ENCODE peak calls at places on chromosomes 7 and 10, in six cellular contexts. H is breast epithelium, B is GM12891, P is stomach, U is Panc1, K is transverse colon. J is an unnamed sample.
A peak's percentile ranks its signal among the peaks of the same experiment; 100 is the strongest.

GRCh38 chr7:151518105-151518780 is 1.5 kb downstream of the RHEB start:
- DNase-seq in H (peak; percentile 55), B (no peak), P (peak; percentile 33), U (no peak), K (peak; percentile 75), J (no peak)

GRCh38 chr7:33743594-33743993 is 161.7 kb upstream of the BMPER start:
- DNase-seq in H (no peak), B (no peak), P (no peak), U (no peak), K (no peak), J (no peak)

GRCh38 chr7:10930551-10930950 is 43.1 kb upstream of the PHF14 start:
- DNase-seq in H (no peak), B (no peak), P (no peak), U (no peak), K (no peak), J (no peak)

GRCh38 chr10:27297848-27298524 is 57.4 kb upstream of the ACBD5 start:
- DNase-seq in H (no peak), B (no peak), P (no peak), U (no peak), K (no peak), J (no peak)

GRCh38 chr7:158612546-158612945 is 24.9 kb upstream of the PTPRN2 start:
- DNase-seq in H (no peak), B (no peak), P (no peak), U (no peak), K (no peak), J (no peak)

GRCh38 chr10:88012627-88013026 is 149.2 kb downstream of the PTEN start:
- DNase-seq in H (no peak), B (no peak), P (no peak), U (no peak), K (no peak), J (no peak)

GRCh38 chr7:158106272-158106671 is 481.4 kb downstream of the PTPRN2 start:
- DNase-seq in H (no peak), B (no peak), P (no peak), U (no peak), K (no peak), J (no peak)

GRCh38 chr10:15744217-15744865 is 24.6 kb upstream of the ITGA8 start:
- DNase-seq in H (no peak), B (peak; percentile 25), P (peak; percentile 38), U (peak; percentile 13), K (peak; percentile 48), J (peak; percentile 20)

GRCh38 chr7:2014391-2015241 is 218.1 kb downstream of the MAD1L1 start:
- DNase-seq in H (peak; percentile 43), B (no peak), P (no peak), U (no peak), K (no peak), J (no peak)

GRCh38 chr10:71756441-71757191 is 16.7 kb downstream of the VSIR start:
- DNase-seq in H (no peak), B (no peak), P (no peak), U (no peak), K (no peak), J (no peak)

GRCh38 chr7:143379607-143380263 is 1.4 kb upstream of the ZYX start:
- DNase-seq in H (no peak), B (no peak), P (no peak), U (no peak), K (no peak), J (no peak)

GRCh38 chr7:36309301-36309700 is 80.4 kb upstream of the ANLN start:
- DNase-seq in H (no peak), B (no peak), P (peak; percentile 16), U (no peak), K (no peak), J (no peak)

GRCh38 chr10:124025638-124026336 is 67.6 kb downstream of the CHST15 start:
- DNase-seq in H (no peak), B (no peak), P (peak; percentile 40), U (peak; percentile 18), K (no peak), J (no peak)

GRCh38 chr7:83731154-83731553 is 82.2 kb upstream of the SEMA3E start:
- DNase-seq in H (no peak), B (no peak), P (no peak), U (no peak), K (no peak), J (no peak)

GRCh38 chr10:15815242-15815885 is 44.9 kb downstream of the MINDY3 start:
- DNase-seq in H (no peak), B (no peak), P (no peak), U (no peak), K (no peak), J (no peak)

GRCh38 chr10:124677871-124678565 is 66.2 kb downstream of the FAM53B start:
- DNase-seq in H (no peak), B (no peak), P (no peak), U (no peak), K (no peak), J (no peak)

GRCh38 chr7:74025146-74025545 is 2.8 kb upstream of the ELN start:
- DNase-seq in H (no peak), B (no peak), P (no peak), U (no peak), K (no peak), J (no peak)

GRCh38 chr10:59361659-59362183 is 628 bp downstream of the FAM13C start:
- DNase-seq in H (no peak), B (no peak), P (no peak), U (no peak), K (no peak), J (no peak)

GRCh38 chr7:50664937-50665336 is 99.7 kb upstream of the DDC start:
- DNase-seq in H (no peak), B (no peak), P (no peak), U (no peak), K (no peak), J (no peak)

GRCh38 chr7:33790746-33791145 is 114.6 kb upstream of the BMPER start:
- DNase-seq in H (no peak), B (no peak), P (no peak), U (no peak), K (no peak), J (no peak)

GRCh38 chr10:95236068-95236903 is 42.2 kb downstream of the ACSM6 start:
- DNase-seq in H (no peak), B (no peak), P (no peak), U (peak; percentile 67), K (no peak), J (no peak)

GRCh38 chr10:101892782-101893391 is 49.3 kb upstream of the KCNIP2 start:
- DNase-seq in H (no peak), B (no peak), P (no peak), U (no peak), K (no peak), J (no peak)

GRCh38 chr10:48333856-48334255 is 27.4 kb downstream of the MAPK8 start:
- DNase-seq in H (no peak), B (no peak), P (no peak), U (no peak), K (no peak), J (no peak)

DNA sequence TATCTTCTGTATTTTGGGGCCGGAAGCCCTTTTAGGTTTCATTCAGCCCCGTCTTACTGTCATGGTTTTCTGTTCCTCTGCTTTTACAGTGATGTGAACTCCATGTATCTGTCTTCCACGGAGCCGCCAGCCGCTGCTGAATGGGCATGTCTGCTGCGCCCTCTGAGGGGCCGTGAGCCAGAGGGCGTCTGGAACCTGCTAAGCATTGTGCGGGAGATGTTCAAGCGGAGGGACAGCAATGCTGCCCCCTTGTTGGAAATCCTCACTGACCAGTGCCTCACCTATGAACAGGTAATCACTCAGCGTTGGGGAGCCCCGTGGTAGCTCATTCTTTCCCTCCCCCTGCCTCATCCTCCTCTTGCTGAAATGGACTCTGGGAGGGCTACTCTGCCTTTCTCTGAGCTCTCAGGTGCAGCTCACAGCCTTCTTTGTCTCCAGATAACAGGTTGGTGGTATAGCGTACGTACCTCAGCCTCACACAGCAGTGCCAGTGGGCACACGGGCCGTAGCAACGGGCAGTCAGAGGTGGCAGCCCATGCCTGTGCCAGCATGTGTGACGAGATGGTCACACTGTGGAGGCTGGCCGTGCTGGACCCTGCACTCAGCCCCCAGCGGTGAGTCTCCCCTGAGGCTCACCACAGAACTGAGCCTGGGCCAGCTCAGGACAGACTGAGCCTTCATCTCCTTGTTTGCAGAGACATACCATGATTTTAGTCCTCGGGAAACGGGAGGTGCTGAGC is 5.7 kb downstream of the ZSWIM8 start:
- DNase-seq in H (no peak), B (no peak), P (no peak), U (no peak), K (no peak), J (no peak)
- TF ChIP-seq POLR2AphosphoS5 in H (no peak), B (no peak), P (no peak), U (no peak), K (no peak), J (no peak)

GRCh38 chr7:128309921-128310320 is 33.8 kb downstream of the RBM28 start:
- DNase-seq in H (no peak), B (no peak), P (no peak), U (no peak), K (no peak), J (no peak)

GRCh38 chr7:128309124-128309523 is 34.6 kb downstream of the RBM28 start:
- DNase-seq in H (no peak), B (no peak), P (no peak), U (no peak), K (no peak), J (no peak)

GRCh38 chr7:128311003-128311402 is 32.7 kb downstream of the RBM28 start:
- DNase-seq in H (no peak), B (no peak), P (no peak), U (no peak), K (no peak), J (no peak)

GRCh38 chr7:128307066-128307465 is 36.6 kb downstream of the RBM28 start:
- DNase-seq in H (no peak), B (no peak), P (no peak), U (no peak), K (no peak), J (no peak)

GRCh38 chr7:128310499-128310898 is 33.2 kb downstream of the RBM28 start:
- DNase-seq in H (no peak), B (no peak), P (no peak), U (no peak), K (no peak), J (no peak)
- TF ChIP-seq POLR2AphosphoS5 in H (no peak), B (no peak), P (no peak), U (no peak), K (no peak), J (no peak)

GRCh38 chr10:7635431-7636125 is 31.2 kb downstream of the ITIH5 start:
- DNase-seq in H (no peak), B (no peak), P (no peak), U (no peak), K (no peak), J (no peak)

GRCh38 chr10:7634142-7634894 is 32.4 kb downstream of the ITIH5 start:
- DNase-seq in H (no peak), B (no peak), P (no peak), U (no peak), K (no peak), J (no peak)
- TF ChIP-seq POLR2AphosphoS5 in H (no peak), B (no peak), P (no peak), U (no peak), K (no peak), J (no peak)

DNA sequence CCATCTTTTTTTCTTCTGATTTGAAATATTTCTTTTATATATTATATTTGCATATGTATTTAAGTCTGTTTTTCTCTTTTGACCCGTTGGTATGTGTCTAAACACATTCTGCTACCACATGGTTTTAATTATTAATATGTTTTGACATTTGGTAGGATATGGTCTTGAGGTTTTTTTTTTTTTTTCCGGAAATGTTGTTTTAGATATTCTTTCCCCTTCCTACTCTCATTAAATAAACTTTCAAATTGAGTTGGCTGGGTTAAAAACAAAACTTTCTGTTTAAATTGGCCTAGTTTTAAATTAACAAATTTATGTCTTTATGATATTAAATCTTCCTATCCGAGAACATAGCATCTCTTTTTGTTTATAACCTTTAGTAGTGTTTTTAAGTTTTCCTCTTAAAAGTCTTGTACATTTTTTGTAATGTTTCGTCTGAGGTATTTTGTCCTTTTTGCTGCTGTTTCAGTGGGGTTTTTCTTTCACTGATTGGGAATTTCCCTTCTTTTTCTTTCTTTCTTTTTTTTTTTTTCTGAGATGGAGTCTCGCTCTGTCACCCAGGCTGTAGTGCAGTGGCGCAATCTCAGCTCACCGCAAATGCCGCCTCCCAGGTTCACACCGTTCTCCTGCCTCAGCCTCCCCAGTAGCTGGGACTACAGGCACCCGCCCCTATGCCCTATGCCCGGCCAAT is 25.4 kb downstream of the STAM start:
- DNase-seq in H (no peak), B (no peak), P (no peak), U (no peak), K (no peak), J (no peak)
- TF ChIP-seq POLR2AphosphoS5 in H (no peak), B (no peak), P (no peak), U (no peak), K (no peak), J (no peak)

J was measured in HL-60.